ENCODE peak calls at places on chromosomes 11 and 22, in seven cellular contexts. G is dorsolateral prefrontal cortex; J is GM12865; X is EL; C is naive B cell; Y is stimulated activated CD4-positive, alpha-beta T cell treated with anti-CD3 and anti-CD28 coated beads, Interleukin-15, amount 100 ng/mL, for 24 hours; P is cerebellum. W is an unnamed sample.

GRCh38 chr11:104432981-104433380 is 269.0 kb upstream of the PDGFD start:
- DNase-seq in G (no peak), J (no peak), X (no peak), C (no peak), Y (no peak), P (no peak), W (no peak)

GRCh38 chr11:1747753-1748466 is 2.5 kb downstream of the IFITM10 start:
- DNase-seq in G (peak), J (no peak), X (no peak), C (no peak), Y (no peak), P (peak), W (no peak)

GRCh38 chr11:76655466-76656086 is 15.0 kb downstream of the LRRC32 start:
- DNase-seq in G (no peak), J (no peak), X (no peak), C (no peak), Y (no peak), P (no peak), W (no peak)

GRCh38 chr22:32389685-32390084 is 22.4 kb downstream of the RTCB start:
- DNase-seq in G (no peak), J (no peak), X (no peak), C (no peak), Y (peak), P (no peak), W (peak)

GRCh38 chr11:62129610-62130497 is 6.0 kb downstream of the INCENP start:
- DNase-seq in G (no peak), J (no peak), X (no peak), C (no peak), Y (no peak), P (no peak), W (no peak)

GRCh38 chr11:27649800-27650199 is 50.5 kb downstream of the BDNF start:
- DNase-seq in G (no peak), J (no peak), X (no peak), C (no peak), Y (no peak), P (no peak), W (no peak)

GRCh38 chr11:115499241-115499799 is 4.9 kb downstream of the CADM1 start:
- DNase-seq in G (peak), J (no peak), X (no peak), C (no peak), Y (no peak), P (no peak), W (no peak)

GRCh38 chr11:63866211-63866610 is 27.3 kb downstream of the MARK2 start:
- DNase-seq in G (no peak), J (peak), X (peak), C (no peak), Y (peak), P (no peak), W (no peak)

GRCh38 chr11:74094393-74094792 is 76.4 kb downstream of the C2CD3 start:
- DNase-seq in G (no peak), J (no peak), X (no peak), C (no peak), Y (no peak), P (no peak), W (peak)

W was measured in GM23338.